ENCODE peak calls at places on chromosomes 16 and 17, in seven cellular contexts. P is GM04503; D is stimulated activated CD4-positive, alpha-beta T cell treated with anti-CD3 and anti-CD28 coated beads, Interleukin-12 subunit alpha, Interleukin-12 subunit beta, amount 100 ng/mL, for 4 hours; E is NCI-H345; V is NCI-H2107; W is NCI-H2029; G is non-pigmented ciliary epithelial cell. A is an unnamed sample.

GRCh38 chr16:74497761-74498160 is 76.5 kb upstream of the CLEC18B start:
- DNase-seq in E (no peak), V (no peak), P (no peak), W (no peak), G (no peak), D (no peak), A (no peak)

GRCh38 chr17:32020943-32021617 is 13.9 kb downstream of the LRRC37B start:
- DNase-seq in V (no peak), P (no peak), G (no peak), E (no peak), W (no peak), D (no peak), A (peak; percentile 26)

GRCh38 chr17:82153745-82154375 is 55.8 kb upstream of the FASN start:
- DNase-seq in P (no peak), E (peak; percentile 59), D (peak; percentile 76), V (peak; percentile 61), W (peak; percentile 63), G (peak; percentile 11), A (peak; percentile 85)

GRCh38 chr17:76145231-76146052 is 4.4 kb upstream of the FOXJ1 start:
- DNase-seq in D (peak; percentile 34), W (peak; percentile 80), V (peak; percentile 71), G (no peak), P (no peak), E (peak; percentile 80), A (peak; percentile 32)

GRCh38 chr16:84356591-84357116 is 11.7 kb upstream of the ATP2C2 start:
- DNase-seq in V (no peak), D (no peak), W (peak; percentile 33), P (no peak), E (peak; percentile 42), G (no peak), A (peak; percentile 15)

GRCh38 chr17:70407501-70407900 is 238.2 kb downstream of the KCNJ2 start:
- DNase-seq in P (no peak), W (no peak), G (no peak), V (no peak), E (no peak), D (no peak), A (no peak)

GRCh38 chr16:4190934-4191333 is 50.9 kb downstream of the SRL start:
- DNase-seq in D (no peak), G (no peak), E (no peak), P (no peak), V (no peak), W (no peak), A (no peak)

GRCh38 chr17:65057520-65058075 is 1.1 kb upstream of the GNA13 start:
- DNase-seq in W (no peak), E (no peak), D (no peak), P (no peak), V (no peak), G (no peak), A (no peak)

GRCh38 chr16:87371261-87371866 is 12.2 kb downstream of the FBXO31 start:
- DNase-seq in E (no peak), V (no peak), G (no peak), P (no peak), D (no peak), W (no peak), A (no peak)

GRCh38 chr17:4968916-4969550 is 1.4 kb upstream of the SPAG7 start:
- DNase-seq in P (peak; percentile 78), D (peak; percentile 35), E (no peak), G (peak; percentile 90), W (no peak), V (no peak), A (no peak)

GRCh38 chr16:57976331-57976796 is 5.4 kb upstream of the CNGB1 start:
- DNase-seq in W (no peak), E (no peak), D (no peak), P (no peak), V (no peak), G (no peak), A (no peak)

GRCh38 chr16:12229759-12230594 is 253.4 kb downstream of the SNX29 start:
- DNase-seq in D (no peak), G (no peak), E (peak; percentile 91), P (peak; percentile 44), W (peak; percentile 36), V (no peak), A (no peak)

GRCh38 chr17:30954046-30954805 is 16.6 kb upstream of the RNF135 start:
- DNase-seq in W (no peak), G (no peak), D (no peak), P (no peak), V (no peak), E (no peak), A (no peak)

GRCh38 chr16:67877064-67877463 is 4.2 kb downstream of the EDC4 start:
- DNase-seq in D (no peak), V (no peak), P (no peak), E (no peak), W (no peak), G (no peak), A (no peak)

GRCh38 chr16:28010671-28011070 is 52.8 kb downstream of the GSG1L start:
- DNase-seq in W (no peak), G (no peak), V (no peak), E (no peak), P (no peak), D (no peak), A (no peak)

GRCh38 chr16:88685156-88686061 is 898 bp downstream of the SNAI3 start:
- DNase-seq in D (peak; percentile 65), V (no peak), P (no peak), W (no peak), E (no peak), G (no peak), A (no peak)

GRCh38 chr16:67393111-67393789 is at the start of gene TPPP3:
- DNase-seq in D (peak; percentile 25), V (no peak), W (peak; percentile 25), P (no peak), G (peak; percentile 26), E (no peak), A (no peak)

GRCh38 chr16:28543072-28543471 is 4.3 kb upstream of the NUPR1 start:
- DNase-seq in V (peak; percentile 72), G (no peak), W (peak; percentile 83), D (no peak), P (no peak), E (no peak), A (no peak)

GRCh38 chr17:64940055-64940454 is 20.8 kb upstream of the LRRC37A3 start:
- DNase-seq in D (no peak), G (no peak), P (no peak), W (no peak), V (no peak), E (no peak), A (no peak)

GRCh38 chr17:48310748-48311213 is 119.2 kb downstream of the SKAP1 start:
- DNase-seq in E (no peak), P (no peak), G (no peak), D (no peak), W (peak; percentile 83), V (peak; percentile 89), A (no peak)

GRCh38 chr16:85675528-85675927 is 13.2 kb downstream of the GINS2 start:
- DNase-seq in P (no peak), G (no peak), W (no peak), D (no peak), V (no peak), E (peak; percentile 25), A (peak; percentile 56)

GRCh38 chr17:39925282-39926134 is 1.9 kb downstream of the ORMDL3 start:
- DNase-seq in W (no peak), V (no peak), P (no peak), G (no peak), D (no peak), E (no peak), A (no peak)

GRCh38 chr17:46943511-46944393 is 20.8 kb downstream of the GOSR2 start:
- DNase-seq in V (no peak), P (peak; percentile 11), E (peak; percentile 29), W (no peak), G (no peak), D (no peak), A (peak; percentile 64)

GRCh38 chr17:80959330-80960036 is 32.2 kb upstream of the CHMP6 start:
- DNase-seq in V (peak; percentile 8), P (peak; percentile 74), D (no peak), E (no peak), W (no peak), G (no peak), A (peak; percentile 15)

GRCh38 chr17:51487947-51488346 is 227.6 kb downstream of the UTP18 start:
- DNase-seq in G (no peak), P (no peak), E (no peak), V (no peak), D (peak; percentile 3), W (no peak), A (no peak)

GRCh38 chr16:50702725-50703124 is 9.3 kb downstream of the NOD2 start:
- DNase-seq in P (no peak), W (no peak), D (no peak), V (no peak), E (no peak), G (no peak), A (no peak)

GRCh38 chr16:65522412-65522811 is 400.5 kb upstream of the CDH11 start:
- DNase-seq in V (no peak), P (no peak), D (no peak), W (no peak), G (no peak), E (no peak), A (no peak)

GRCh38 chr17:67456889-67457288 is 79.8 kb downstream of the PITPNC1 start:
- DNase-seq in D (no peak), V (no peak), W (no peak), E (no peak), G (no peak), P (no peak), A (no peak)

GRCh38 chr16:68496689-68497088 is 42.4 kb upstream of the ZFP90 start:
- DNase-seq in P (no peak), E (no peak), D (no peak), V (no peak), W (no peak), G (no peak), A (peak; percentile 7)

GRCh38 chr16:14493791-14494190 is 136.3 kb downstream of the PARN start:
- DNase-seq in E (no peak), W (no peak), P (no peak), D (no peak), G (no peak), V (no peak), A (no peak)

GRCh38 chr16:54239441-54239840 is 47.1 kb downstream of the IRX3 start:
- DNase-seq in G (no peak), P (no peak), V (no peak), D (no peak), W (no peak), E (no peak), A (no peak)

A was measured in G401.